ENCODE peak calls at places on chromosomes 13 and 19, in six cellular contexts. One of them, this sample, is unnamed. For H3K4me1, the result is how much of the 10 kb centered on the place peaks cover.

GRCh38 chr19:29662604-29663404 is 2.5 kb upstream of the PLEKHF1 start:
- DNase-seq in heart left ventricle: peak
- DNase-seq in mucosa of descending colon: peak
- DNase-seq in ovary: peak
- DNase-seq in MM.1S: no peak
- DNase-seq in body of pancreas: peak
- DNase-seq in this sample: no peak

GRCh38 chr19:36436531-36436930 is 18.1 kb upstream of the ZFP82 start:
- DNase-seq in heart left ventricle: no peak
- DNase-seq in mucosa of descending colon: no peak
- DNase-seq in ovary: no peak
- DNase-seq in MM.1S: no peak
- DNase-seq in body of pancreas: no peak
- DNase-seq in this sample: peak

GRCh38 chr13:113205428-113205931 is 3.0 kb downstream of the PCID2 start:
- DNase-seq in heart left ventricle: no peak
- DNase-seq in mucosa of descending colon: no peak
- DNase-seq in ovary: no peak
- DNase-seq in MM.1S: no peak
- DNase-seq in body of pancreas: no peak
- DNase-seq in this sample: no peak

GRCh38 chr19:2231621-2232221 is 4.4 kb downstream of the PLEKHJ1 start:
- DNase-seq in heart left ventricle: no peak
- DNase-seq in mucosa of descending colon: no peak
- DNase-seq in ovary: no peak
- DNase-seq in MM.1S: no peak
- DNase-seq in body of pancreas: no peak
- DNase-seq in this sample: peak

GRCh38 chr13:40971321-40971720 is 47.8 kb downstream of the ELF1 start:
- DNase-seq in heart left ventricle: no peak
- DNase-seq in mucosa of descending colon: no peak
- DNase-seq in ovary: no peak
- DNase-seq in MM.1S: no peak
- DNase-seq in body of pancreas: no peak
- DNase-seq in this sample: no peak

GRCh38 chr13:71877280-71877653 is 10.3 kb upstream of the DACH1 start:
- DNase-seq in heart left ventricle: no peak
- DNase-seq in mucosa of descending colon: no peak
- DNase-seq in ovary: no peak
- DNase-seq in MM.1S: no peak
- DNase-seq in body of pancreas: no peak
- DNase-seq in this sample: no peak

GRCh38 chr19:49489601-49490167 is 2.3 kb downstream of the RPL13A start:
- DNase-seq in heart left ventricle: no peak
- DNase-seq in mucosa of descending colon: no peak
- DNase-seq in ovary: no peak
- DNase-seq in MM.1S: no peak
- DNase-seq in body of pancreas: no peak
- DNase-seq in this sample: peak

GRCh38 chr13:76024151-76024550 is 388.0 kb downstream of the LMO7 start:
- DNase-seq in heart left ventricle: no peak
- DNase-seq in mucosa of descending colon: no peak
- DNase-seq in ovary: no peak
- DNase-seq in MM.1S: no peak
- DNase-seq in body of pancreas: no peak
- DNase-seq in this sample: no peak

GRCh38 chr13:74794582-74794981 is 660.4 kb upstream of the KLF12 start:
- DNase-seq in heart left ventricle: no peak
- DNase-seq in mucosa of descending colon: no peak
- DNase-seq in ovary: no peak
- DNase-seq in MM.1S: no peak
- DNase-seq in body of pancreas: no peak
- DNase-seq in this sample: no peak

DNA sequence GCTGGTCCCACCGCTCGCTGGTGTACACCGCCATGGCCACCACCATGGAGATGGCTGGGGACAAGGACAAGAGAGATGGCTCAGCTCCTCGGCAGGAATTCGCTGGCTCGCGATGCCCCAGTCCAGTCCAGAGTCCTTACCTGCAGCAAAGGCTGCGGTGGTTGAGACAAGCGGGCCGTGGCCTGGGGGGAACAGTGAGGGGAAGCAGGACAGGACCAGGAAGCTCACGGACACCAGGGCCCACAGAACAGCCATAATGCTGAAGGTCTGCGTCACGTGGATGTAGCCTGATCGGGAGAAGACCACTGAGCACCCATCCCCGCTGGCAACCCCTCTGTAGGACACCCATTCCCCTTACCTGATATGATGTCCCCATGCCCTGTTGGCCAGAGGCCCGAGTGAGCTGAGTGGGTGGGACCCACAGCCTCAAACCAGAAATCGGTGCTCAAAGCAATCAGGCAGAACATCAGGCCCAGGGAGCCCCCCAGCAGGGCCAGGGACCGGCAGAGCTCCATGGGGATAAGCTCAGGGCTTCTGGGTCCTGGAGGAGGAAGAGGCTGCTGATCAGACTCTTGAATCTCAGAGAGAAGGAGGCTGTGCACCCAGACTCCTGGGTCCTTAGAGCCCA is 319 bp downstream of the NKG7 start:
- DNase-seq in heart left ventricle: no peak
- DNase-seq in mucosa of descending colon: peak
- DNase-seq in ovary: no peak
- DNase-seq in MM.1S: no peak
- DNase-seq in body of pancreas: no peak
- DNase-seq in this sample: no peak
- H3K4me1 ChIP-seq in heart left ventricle: under half
- H3K4me1 ChIP-seq in mucosa of descending colon: under half
- H3K4me1 ChIP-seq in ovary: under half
- H3K4me1 ChIP-seq in MM.1S: under half
- H3K4me1 ChIP-seq in body of pancreas: under half
- H3K4me1 ChIP-seq in this sample: under half

GRCh38 chr19:18501832-18502231 is 20.0 kb downstream of the ELL start:
- DNase-seq in heart left ventricle: no peak
- DNase-seq in mucosa of descending colon: no peak
- DNase-seq in ovary: no peak
- DNase-seq in MM.1S: no peak
- DNase-seq in body of pancreas: peak
- DNase-seq in this sample: no peak
- H3K4me1 ChIP-seq in heart left ventricle: half or more
- H3K4me1 ChIP-seq in mucosa of descending colon: half or more
- H3K4me1 ChIP-seq in ovary: under half
- H3K4me1 ChIP-seq in MM.1S: under half
- H3K4me1 ChIP-seq in body of pancreas: half or more
- H3K4me1 ChIP-seq in this sample: half or more

GRCh38 chr13:110400786-110401533 is 93.9 kb downstream of the COL4A2 start:
- DNase-seq in heart left ventricle: no peak
- DNase-seq in mucosa of descending colon: no peak
- DNase-seq in ovary: peak
- DNase-seq in MM.1S: no peak
- DNase-seq in body of pancreas: no peak
- DNase-seq in this sample: no peak
- H3K4me1 ChIP-seq in heart left ventricle: half or more
- H3K4me1 ChIP-seq in mucosa of descending colon: under half
- H3K4me1 ChIP-seq in ovary: under half
- H3K4me1 ChIP-seq in MM.1S: under half
- H3K4me1 ChIP-seq in body of pancreas: under half
- H3K4me1 ChIP-seq in this sample: under half

GRCh38 chr13:79271616-79272015 is 134.4 kb downstream of the RBM26 start:
- DNase-seq in heart left ventricle: no peak
- DNase-seq in mucosa of descending colon: no peak
- DNase-seq in ovary: no peak
- DNase-seq in MM.1S: no peak
- DNase-seq in body of pancreas: no peak
- DNase-seq in this sample: no peak
- H3K4me1 ChIP-seq in heart left ventricle: under half
- H3K4me1 ChIP-seq in mucosa of descending colon: under half
- H3K4me1 ChIP-seq in ovary: under half
- H3K4me1 ChIP-seq in MM.1S: under half
- H3K4me1 ChIP-seq in body of pancreas: under half
- H3K4me1 ChIP-seq in this sample: under half

GRCh38 chr19:34275705-34276104 is 21.4 kb downstream of the GARRE1 start:
- DNase-seq in heart left ventricle: no peak
- DNase-seq in mucosa of descending colon: no peak
- DNase-seq in ovary: no peak
- DNase-seq in MM.1S: no peak
- DNase-seq in body of pancreas: no peak
- DNase-seq in this sample: no peak
- H3K4me1 ChIP-seq in heart left ventricle: half or more
- H3K4me1 ChIP-seq in mucosa of descending colon: under half
- H3K4me1 ChIP-seq in ovary: under half
- H3K4me1 ChIP-seq in MM.1S: under half
- H3K4me1 ChIP-seq in body of pancreas: under half
- H3K4me1 ChIP-seq in this sample: under half